ENCODE peak calls at places on chromosomes 16 and 17, in four cellular contexts. H is transverse colon, A is stomach, U is suprapubic skin. I is an unnamed sample.

GRCh38 chr16:28975158-28975603 is 603 bp downstream of the SPNS1 start:
- DNase-seq in H (no peak), A (no peak), U (no peak), I (no peak)

GRCh38 chr16:26987631-26988030 is 79.1 kb upstream of the C16orf82 start:
- DNase-seq in H (peak; percentile 7), A (no peak), U (no peak), I (no peak)

GRCh38 chr17:32783602-32784001 is 93.3 kb downstream of the MYO1D start:
- DNase-seq in H (no peak), A (no peak), U (no peak), I (peak; percentile 21)

GRCh38 chr17:57370583-57370982 is 114.3 kb downstream of the MSI2 start:
- DNase-seq in H (no peak), A (no peak), U (no peak), I (no peak)

GRCh38 chr17:81537343-81537855 is 9.2 kb downstream of the FSCN2 start:
- DNase-seq in H (peak; percentile 67), A (peak; percentile 73), U (no peak), I (no peak)

GRCh38 chr16:75754126-75754525 is 27.8 kb upstream of the CPHXL start:
- DNase-seq in H (peak; percentile 46), A (peak; percentile 41), U (no peak), I (no peak)

GRCh38 chr16:60485877-60486489 is 1550.3 kb downstream of the CDH8 start:
- DNase-seq in H (no peak), A (no peak), U (no peak), I (no peak)

GRCh38 chr17:50631908-50632571 is 2.6 kb upstream of the ABCC3 start:
- DNase-seq in H (no peak), A (no peak), U (no peak), I (no peak)

GRCh38 chr16:19008245-19008644 is 24.5 kb downstream of the TMC7 start:
- DNase-seq in H (no peak), A (no peak), U (no peak), I (no peak)

GRCh38 chr17:31508310-31509094 is 117.0 kb downstream of the RAB11FIP4 start:
- DNase-seq in H (no peak), A (peak; percentile 48), U (no peak), I (no peak)

GRCh38 chr17:58337600-58338453 is 9.2 kb upstream of the TSPOAP1 start:
- DNase-seq in H (peak; percentile 85), A (peak; percentile 74), U (peak; percentile 84), I (no peak)

GRCh38 chr17:40309031-40309937 is at the start of gene RARA:
- DNase-seq in H (peak; percentile 74), A (peak; percentile 63), U (peak; percentile 81), I (peak; percentile 60)

GRCh38 chr17:75514299-75515228 is 773 bp downstream of the CASKIN2 start:
- DNase-seq in H (peak; percentile 26), A (no peak), U (no peak), I (no peak)

GRCh38 chr16:77231047-77231446 is 31.8 kb downstream of the SYCE1L start:
- DNase-seq in H (no peak), A (no peak), U (no peak), I (no peak)

GRCh38 chr16:74998481-74999207 is at the start of gene ZNRF1:
- DNase-seq in H (peak; percentile 88), A (peak; percentile 86), U (peak; percentile 89), I (peak; percentile 86)

GRCh38 chr16:68752602-68753001 is 15.5 kb downstream of the CDH1 start:
- DNase-seq in H (peak; percentile 59), A (no peak), U (no peak), I (no peak)

GRCh38 chr17:47927821-47928400 is 13.5 kb upstream of the PNPO start:
- DNase-seq in H (no peak), A (no peak), U (no peak), I (no peak)

GRCh38 chr16:89404561-89404960 is 85.8 kb downstream of the ANKRD11 start:
- DNase-seq in H (peak; percentile 46), A (peak; percentile 51), U (no peak), I (no peak)

GRCh38 chr17:80774146-80774545 is 217.5 kb upstream of the CHMP6 start:
- DNase-seq in H (no peak), A (no peak), U (peak; percentile 47), I (no peak)

GRCh38 chr17:879546-879945 is 97.4 kb downstream of the MRM3 start:
- DNase-seq in H (peak; percentile 71), A (peak; percentile 92), U (peak; percentile 79), I (peak; percentile 77)

DNA sequence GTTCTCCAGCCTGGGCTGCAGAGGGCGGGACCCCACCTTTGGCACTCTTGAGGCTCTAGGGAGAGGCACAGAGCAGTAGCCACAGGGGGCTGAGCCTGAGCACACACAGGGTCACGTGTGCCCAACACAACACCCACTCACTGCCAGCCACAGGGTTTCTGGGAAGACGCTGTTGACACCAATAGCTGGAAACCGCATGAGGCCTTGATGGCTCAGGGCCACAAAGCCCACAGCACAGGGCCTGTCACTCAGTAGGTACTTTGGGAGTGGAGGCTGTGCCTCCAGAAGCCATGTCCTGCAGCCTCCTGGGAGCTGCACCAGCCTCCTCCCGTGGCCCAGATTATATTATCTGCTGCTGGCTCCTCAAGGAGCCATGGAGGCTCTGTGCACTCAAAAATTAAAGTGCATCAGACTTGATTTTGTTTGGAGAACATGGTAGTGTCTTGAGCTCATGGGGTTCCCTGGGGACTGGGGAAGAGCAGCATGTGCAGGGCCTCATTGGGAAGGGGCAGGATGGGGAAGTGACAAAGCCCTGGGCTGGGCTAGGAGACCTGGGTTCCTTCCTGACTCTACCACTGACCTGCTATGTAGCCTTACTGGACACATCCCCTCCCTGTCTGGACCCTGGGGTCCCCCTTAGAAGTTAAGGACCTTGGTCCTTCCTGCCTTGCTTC is 12.5 kb upstream of the SREBF1 start:
- DNase-seq in H (peak; percentile 67), A (peak; percentile 62), U (no peak), I (no peak)
- TF ChIP-seq POLR2A in H (no peak), A (no peak), U (no peak), I (no peak)

DNA sequence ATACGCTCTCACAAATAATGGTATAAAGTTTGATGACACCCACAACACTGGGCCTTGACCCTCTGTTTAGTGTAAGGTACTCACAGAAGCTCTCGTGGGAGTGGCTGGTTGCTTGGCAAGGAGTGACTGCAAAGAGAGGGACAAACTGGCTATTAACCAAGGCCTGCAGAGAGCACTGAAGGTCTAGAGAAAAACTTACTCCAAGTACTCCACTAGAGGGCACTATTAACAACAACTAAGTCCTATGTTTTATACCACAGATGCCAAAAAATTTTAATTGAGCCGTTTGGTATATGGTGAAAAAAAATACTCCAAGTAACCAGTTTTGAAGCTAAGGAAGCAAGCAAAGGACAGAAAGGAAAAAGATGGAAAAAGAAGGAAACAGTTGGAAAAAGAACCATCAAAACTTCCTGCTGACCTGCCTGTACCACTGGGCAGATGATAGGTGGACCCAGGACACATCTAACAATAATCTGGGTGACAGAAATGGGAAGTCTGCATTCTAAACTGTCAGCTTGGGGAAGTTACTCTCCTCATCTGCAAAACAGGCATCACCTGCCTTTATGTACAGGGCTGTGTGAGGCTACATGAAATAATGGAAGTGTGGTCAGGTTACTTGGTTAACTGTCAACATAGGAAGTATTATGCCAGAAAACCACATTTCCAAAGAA is 23.2 kb downstream of the DYNC1LI2 start:
- DNase-seq in H (peak; percentile 22), A (peak; percentile 37), U (no peak), I (no peak)
- TF ChIP-seq POLR2AphosphoS5 in H (no peak), A (peak; percentile 32), U (no peak), I (no peak)

GRCh38 chr17:63830278-63830677 is 2.8 kb upstream of the FTSJ3 start:
- DNase-seq in H (no peak), A (no peak), U (no peak), I (no peak)
- TF ChIP-seq POLR2A in H (no peak), A (no peak), U (no peak), I (no peak)

GRCh38 chr17:36947922-36948716 is 635 bp upstream of the AATF start:
- DNase-seq in H (no peak), A (no peak), U (no peak), I (no peak)
- TF ChIP-seq POLR2AphosphoS5 in H (no peak), A (no peak), U (no peak), I (no peak)

DNA sequence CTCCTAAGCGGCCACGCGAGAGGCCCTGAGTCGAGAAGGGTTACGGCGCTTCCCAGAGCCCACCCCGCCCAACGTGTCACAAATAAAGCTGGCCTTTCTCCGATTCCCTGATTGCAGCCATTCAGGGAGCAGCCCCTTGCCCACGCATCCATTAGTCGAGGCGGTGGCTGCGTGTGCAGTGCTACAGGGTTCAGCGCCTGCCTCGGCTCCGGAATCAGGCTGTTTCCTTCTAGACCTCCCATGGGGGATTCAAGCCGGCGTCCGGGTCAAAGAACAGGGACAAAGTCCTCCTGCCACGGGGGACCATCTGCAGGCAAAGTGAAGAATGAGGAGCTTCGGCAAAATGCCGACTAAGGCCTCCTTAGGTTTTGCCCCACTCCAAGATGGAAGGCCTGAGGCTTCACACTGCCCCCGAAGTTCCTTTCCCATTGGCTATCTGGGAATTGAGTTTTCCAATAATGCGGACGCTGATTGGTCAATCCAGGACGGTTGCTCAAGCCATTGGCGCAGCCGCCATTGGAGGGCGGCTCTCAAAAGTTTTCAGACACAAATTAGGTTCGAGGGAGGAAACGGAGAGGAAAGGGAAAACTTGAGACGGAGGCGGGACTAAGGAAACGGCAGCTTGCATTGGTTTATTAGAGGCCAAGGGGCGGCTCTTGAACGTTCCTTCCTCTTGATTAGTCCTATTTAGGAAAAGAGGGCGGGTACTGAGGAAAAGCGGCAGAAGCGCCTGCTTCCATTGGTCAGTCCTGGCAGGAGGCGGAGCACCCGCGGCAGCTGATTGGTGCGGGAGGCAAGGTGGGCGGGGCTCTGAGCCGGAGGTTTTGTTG is 430 bp upstream of the KATNB1 start:
- DNase-seq in H (peak; percentile 97), A (peak; percentile 98), U (peak; percentile 99), I (peak; percentile 97)
- TF ChIP-seq POLR2A in H (peak; percentile 61), A (no peak), U (peak; percentile 27), I (peak; percentile 83)

GRCh38 chr17:49494937-49495841 is at the start of gene NGFR:
- DNase-seq in H (peak; percentile 33), A (no peak), U (no peak), I (peak; percentile 85)
- TF ChIP-seq POLR2AphosphoS5 in H (peak; percentile 60), A (peak; percentile 84), U (no peak), I (no peak)

GRCh38 chr16:86307518-86307903 is 202.8 kb upstream of the FOXF1 start:
- DNase-seq in H (no peak), A (no peak), U (no peak), I (no peak)
- TF ChIP-seq POLR2A in H (no peak), A (no peak), U (no peak), I (no peak)

DNA sequence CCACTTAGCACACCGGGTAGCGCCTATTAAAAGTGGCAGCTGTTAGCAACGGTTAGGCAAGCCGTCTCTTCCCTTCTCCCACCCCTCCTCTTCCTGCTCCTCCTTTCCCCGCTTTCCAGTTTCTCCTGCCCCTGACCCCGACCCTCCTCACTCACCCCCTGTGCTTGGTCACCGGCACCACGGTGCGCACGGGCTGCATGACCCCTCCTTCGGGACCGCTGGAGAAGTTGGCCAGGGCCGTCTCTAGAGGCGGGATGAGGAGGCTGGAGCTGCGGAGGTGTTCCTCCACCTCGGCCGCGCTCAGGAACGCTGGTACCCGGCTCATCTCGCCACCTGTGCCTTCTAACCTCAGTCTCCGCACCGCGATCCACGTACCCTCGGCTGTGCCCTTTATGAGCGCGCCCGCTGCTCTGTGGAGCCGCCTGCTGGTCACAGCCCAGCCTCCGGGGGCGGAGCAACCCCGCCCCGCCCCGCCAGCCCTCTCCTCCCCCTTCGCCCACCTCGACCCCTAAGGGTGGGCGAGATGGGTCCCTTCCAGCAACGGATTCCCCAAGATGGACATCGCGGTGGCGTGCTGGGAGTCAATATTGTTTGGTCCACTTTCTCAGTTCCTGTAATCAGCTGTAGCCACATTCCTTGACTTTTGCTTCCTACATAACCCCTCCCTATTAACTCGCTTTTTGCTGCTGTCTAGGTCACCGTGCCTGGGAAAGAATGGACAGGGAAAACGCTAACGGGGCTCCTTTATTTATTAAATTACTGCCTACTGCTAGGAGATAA is at the start of gene CRYM:
- DNase-seq in H (peak; percentile 80), A (peak; percentile 64), U (no peak), I (peak; percentile 64)
- TF ChIP-seq POLR2AphosphoS5 in H (no peak), A (no peak), U (no peak), I (no peak)

I was measured in GM12891.